ENCODE peak calls at places on chromosomes 12 and 14, in seven cellular contexts. E is LHCN-M2, R is NCI-H1930, T is ACHN, G is heart right ventricle, O is glutamatergic neuron, B is HT1080. S is an unnamed sample.

GRCh38 chr14:68062651-68063050 is 243.1 kb downstream of the RAD51B start:
- DNase-seq in R (no peak), E (no peak), T (no peak), B (no peak), O (no peak), G (no peak), S (no peak)

GRCh38 chr14:29927596-29928341 is at the start of gene PRKD1:
- DNase-seq in E (peak; percentile 74), O (peak; percentile 69), R (peak; percentile 68), G (peak; percentile 76), T (peak; percentile 64), B (peak; percentile 25), S (peak; percentile 68)

GRCh38 chr14:34766611-34767010 is 52.2 kb upstream of the CFL2 start:
- DNase-seq in E (no peak), B (no peak), R (no peak), T (no peak), G (no peak), O (no peak), S (no peak)

GRCh38 chr14:101082036-101082435 is 178.5 kb upstream of the RTL1 start:
- DNase-seq in T (no peak), B (no peak), E (no peak), O (no peak), G (no peak), R (no peak), S (no peak)

GRCh38 chr12:123726244-123726643 is 14.1 kb downstream of the ATP6V0A2 start:
- DNase-seq in T (no peak), E (no peak), B (no peak), G (no peak), O (no peak), R (peak; percentile 10), S (no peak)

GRCh38 chr12:108949976-108950375 is 70.1 kb downstream of the DAO start:
- DNase-seq in O (no peak), G (no peak), R (no peak), T (no peak), E (no peak), B (no peak), S (no peak)

GRCh38 chr12:25839470-25839869 is 119.0 kb upstream of the RASSF8 start:
- DNase-seq in O (no peak), G (no peak), T (no peak), B (peak; percentile 41), E (peak; percentile 55), R (peak; percentile 35), S (no peak)

GRCh38 chr14:79947440-79947839 is 263.9 kb downstream of the DIO2 start:
- DNase-seq in B (no peak), T (no peak), O (no peak), E (no peak), G (no peak), R (no peak), S (no peak)

GRCh38 chr14:29462772-29463171 is 464.9 kb downstream of the PRKD1 start:
- DNase-seq in E (no peak), T (no peak), G (no peak), B (no peak), O (no peak), R (no peak), S (no peak)

GRCh38 chr14:99012703-99013102 is 259.3 kb downstream of the BCL11B start:
- DNase-seq in T (no peak), G (no peak), O (no peak), R (no peak), E (no peak), B (no peak), S (no peak)

GRCh38 chr12:24476310-24476709 is 472.6 kb downstream of the BCAT1 start:
- DNase-seq in E (no peak), R (no peak), G (no peak), T (no peak), B (no peak), O (no peak), S (no peak)

GRCh38 chr14:93049867-93050331 is 65.8 kb downstream of the ITPK1 start:
- DNase-seq in B (no peak), E (no peak), R (no peak), O (no peak), T (no peak), G (no peak), S (no peak)

GRCh38 chr12:49585477-49586445 is 17.8 kb upstream of the MCRS1 start:
- DNase-seq in E (no peak), B (no peak), R (no peak), T (no peak), O (no peak), G (no peak), S (no peak)